ENCODE peak calls at places on chromosomes 1 and 21, in four cellular contexts. U is RPMI7951; X is stimulated activated CD4-positive, alpha-beta T cell treated with anti-CD3 and anti-CD28 coated beads, Interleukin-15, amount 100 ng/mL, for 1 hour; A is stimulated activated CD8-positive, alpha-beta memory T cell treated with anti-CD3 and anti-CD28 coated beads, Interleukin-7, amount 100 ng/mL, for 1 hour. Z is an unnamed sample.

GRCh38 chr1:223211323-223211985 is 68.4 kb upstream of the TLR5 start:
- DNase-seq in U (no peak), X (no peak), A (no peak), Z (peak)

GRCh38 chr21:44590311-44590721 is 2.0 kb downstream of the KRTAP10-6 start:
- DNase-seq in U (no peak), X (no peak), A (no peak), Z (no peak)

GRCh38 chr1:116711061-116711582 is 43.1 kb upstream of the CD2 start:
- DNase-seq in U (peak), X (peak), A (no peak), Z (peak)

GRCh38 chr1:150562384-150563339 is 13.5 kb downstream of the ADAMTSL4 start:
- DNase-seq in U (no peak), X (peak), A (no peak), Z (peak)

GRCh38 chr1:21216835-21217811 is 40.4 kb upstream of the EIF4G3 start:
- DNase-seq in U (peak), X (peak), A (peak), Z (peak)

GRCh38 chr1:7427066-7427465 is 344.0 kb upstream of the VAMP3 start:
- DNase-seq in U (no peak), X (no peak), A (no peak), Z (no peak)

GRCh38 chr1:26771643-26772321 is 16.0 kb upstream of the PIGV start:
- DNase-seq in U (peak), X (no peak), A (no peak), Z (peak)

GRCh38 chr1:198203434-198203833 is 46.6 kb downstream of the NEK7 start:
- DNase-seq in U (peak), X (no peak), A (no peak), Z (no peak)

GRCh38 chr1:25550155-25550506 is 6.7 kb downstream of the LDLRAP1 start:
- DNase-seq in U (peak), X (no peak), A (no peak), Z (no peak)

GRCh38 chr1:155322571-155322952 is 1.9 kb downstream of the RUSC1 start:
- DNase-seq in U (peak), X (no peak), A (no peak), Z (no peak)